ENCODE peak calls at places on chromosomes 2 and 18, in four cellular contexts. A, B, X and W are unnamed samples.

GRCh38 chr2:83022631-83023210 is 1436.4 kb downstream of the SUCLG1 start:
- DNase-seq in A (no peak), X (no peak), B (no peak), W (no peak)

GRCh38 chr18:7897119-7897518 is 330.0 kb downstream of the PTPRM start:
- DNase-seq in B (no peak), X (no peak), A (no peak), W (no peak)

GRCh38 chr2:172361360-172361759 is 66.0 kb upstream of the ITGA6 start:
- DNase-seq in A (no peak), X (no peak), B (no peak), W (no peak)

GRCh38 chr2:2324565-2325101 is 6.4 kb downstream of the MYT1L start:
- DNase-seq in B (no peak), X (no peak), A (no peak), W (peak)

GRCh38 chr2:25894135-25894830 is 16.0 kb upstream of the ASXL2 start:
- DNase-seq in A (no peak), X (peak), B (no peak), W (peak)

GRCh38 chr2:237441605-237442004 is 27.6 kb upstream of the COL6A3 start:
- DNase-seq in X (no peak), A (no peak), B (no peak), W (peak)

GRCh38 chr2:139122711-139123158 is 342.5 kb upstream of the NXPH2 start:
- DNase-seq in X (no peak), A (peak), B (no peak), W (no peak)

GRCh38 chr2:182360012-182360662 is 66.7 kb downstream of the PDE1A start:
- DNase-seq in B (no peak), A (no peak), X (no peak), W (no peak)

GRCh38 chr2:167355796-167356195 is 467.5 kb downstream of the XIRP2 start:
- DNase-seq in A (no peak), B (no peak), X (no peak), W (no peak)

GRCh38 chr18:63025251-63025710 is 294.3 kb downstream of the BCL2 start:
- DNase-seq in A (no peak), X (no peak), B (peak), W (peak)

GRCh38 chr2:204234879-204235278 is 298.3 kb downstream of the ICOS start:
- DNase-seq in X (no peak), B (no peak), A (no peak), W (no peak)

GRCh38 chr2:175755656-175756386 is 246.2 kb downstream of the LNPK start:
- DNase-seq in X (peak), A (no peak), B (no peak), W (no peak)
- TF ChIP-seq FOXJ3 in X (no peak), A (no peak), B (no peak), W (no peak)

GRCh38 chr18:21386523-21387240 is 144.7 kb downstream of the GREB1L start:
- DNase-seq in A (no peak), B (peak), X (no peak), W (no peak)

GRCh38 chr18:21391074-21391673 is 149.1 kb downstream of the GREB1L start:
- DNase-seq in A (no peak), X (no peak), B (no peak), W (no peak)

GRCh38 chr18:21389283-21389682 is 147.3 kb downstream of the GREB1L start:
- DNase-seq in X (no peak), B (no peak), A (no peak), W (no peak)

GRCh38 chr18:21393986-21394385 is 152.0 kb downstream of the GREB1L start:
- DNase-seq in X (no peak), B (no peak), A (no peak), W (no peak)

GRCh38 chr18:21389903-21390302 is 147.9 kb downstream of the GREB1L start:
- DNase-seq in X (no peak), B (no peak), A (no peak), W (no peak)
- TF ChIP-seq FOXJ3 in X (no peak), B (no peak), A (no peak), W (no peak)

GRCh38 chr2:217650229-217650628 is 352.6 kb downstream of the TNS1 start:
- DNase-seq in X (no peak), B (no peak), A (no peak), W (no peak)
- TF ChIP-seq FOXJ3 in X (no peak), B (no peak), A (no peak), W (no peak)

DNA sequence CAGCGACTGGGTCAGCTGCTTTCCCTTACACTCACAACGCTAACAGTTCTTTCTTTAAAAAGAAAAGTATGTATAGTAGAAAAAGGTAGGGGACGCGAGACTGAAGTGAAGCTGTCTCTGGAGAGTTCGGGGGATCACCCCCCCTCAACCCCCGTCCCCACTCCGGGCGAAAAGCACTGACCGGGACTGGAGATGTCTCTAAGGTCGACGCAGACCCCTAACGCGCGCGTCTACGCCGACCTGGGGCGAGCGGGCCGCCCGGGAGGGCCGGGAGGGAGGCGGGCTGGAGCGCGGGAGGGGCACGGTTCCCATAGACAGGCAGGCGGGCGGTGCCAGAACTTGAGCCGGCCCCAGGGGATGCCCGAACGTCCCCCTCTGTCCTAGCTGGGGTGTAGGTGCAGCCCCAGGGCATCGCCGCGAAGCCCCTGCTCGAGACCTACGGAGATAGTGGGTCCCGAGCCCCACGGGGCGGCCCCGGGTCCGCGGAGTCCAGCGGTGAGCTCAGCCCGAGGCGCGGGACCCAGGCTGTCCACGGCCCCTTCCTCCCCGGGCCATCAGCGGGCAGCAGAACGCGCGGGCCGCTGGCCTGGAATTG is 82.2 kb downstream of the CHRNA1 start:
- DNase-seq in B (peak), A (no peak), X (no peak), W (peak)
- TF ChIP-seq FOXJ3 in B (no peak), A (no peak), X (no peak), W (no peak)